ENCODE peak calls at places on chromosomes 7 and 10, in nine cellular contexts. One of them, this sample, is unnamed.

GRCh38 chr7:159205833-159206232 is 61.2 kb upstream of the VIPR2 start:
- DNase-seq in CD4-positive, alpha-beta T cell: no peak
- DNase-seq in HuH-7: no peak
- DNase-seq in T-helper 1 cell: no peak
- DNase-seq in ACHN: no peak
- DNase-seq in choroid plexus epithelial cell: no peak
- DNase-seq in ecto neural progenitor cell: no peak
- DNase-seq in nucleus accumbens: no peak
- DNase-seq in upper lobe of right lung: no peak
- DNase-seq in this sample: no peak

GRCh38 chr10:28928484-28928883 is 251.2 kb downstream of the BAMBI start:
- DNase-seq in CD4-positive, alpha-beta T cell: no peak
- DNase-seq in HuH-7: no peak
- DNase-seq in T-helper 1 cell: no peak
- DNase-seq in ACHN: no peak
- DNase-seq in choroid plexus epithelial cell: peak
- DNase-seq in ecto neural progenitor cell: no peak
- DNase-seq in nucleus accumbens: no peak
- DNase-seq in upper lobe of right lung: no peak
- DNase-seq in this sample: no peak

GRCh38 chr7:21430575-21430954 is 2.7 kb downstream of the SP4 start:
- DNase-seq in CD4-positive, alpha-beta T cell: no peak
- DNase-seq in HuH-7: no peak
- DNase-seq in T-helper 1 cell: no peak
- DNase-seq in ACHN: no peak
- DNase-seq in choroid plexus epithelial cell: no peak
- DNase-seq in ecto neural progenitor cell: no peak
- DNase-seq in nucleus accumbens: no peak
- DNase-seq in upper lobe of right lung: no peak
- DNase-seq in this sample: no peak

GRCh38 chr7:41203542-41203941 is 499.3 kb downstream of the INHBA start:
- DNase-seq in CD4-positive, alpha-beta T cell: no peak
- DNase-seq in HuH-7: no peak
- DNase-seq in T-helper 1 cell: no peak
- DNase-seq in ACHN: no peak
- DNase-seq in choroid plexus epithelial cell: no peak
- DNase-seq in ecto neural progenitor cell: no peak
- DNase-seq in nucleus accumbens: no peak
- DNase-seq in upper lobe of right lung: no peak
- DNase-seq in this sample: no peak

GRCh38 chr10:44860811-44861751 is 50.1 kb upstream of the TMEM72 start:
- DNase-seq in CD4-positive, alpha-beta T cell: no peak
- DNase-seq in HuH-7: no peak
- DNase-seq in T-helper 1 cell: no peak
- DNase-seq in ACHN: no peak
- DNase-seq in choroid plexus epithelial cell: peak
- DNase-seq in ecto neural progenitor cell: peak
- DNase-seq in nucleus accumbens: no peak
- DNase-seq in upper lobe of right lung: no peak
- DNase-seq in this sample: peak

GRCh38 chr10:100984670-100985177 is 2.6 kb downstream of the MRPL43 start:
- DNase-seq in CD4-positive, alpha-beta T cell: no peak
- DNase-seq in HuH-7: no peak
- DNase-seq in T-helper 1 cell: no peak
- DNase-seq in ACHN: no peak
- DNase-seq in choroid plexus epithelial cell: no peak
- DNase-seq in ecto neural progenitor cell: no peak
- DNase-seq in nucleus accumbens: no peak
- DNase-seq in upper lobe of right lung: no peak
- DNase-seq in this sample: no peak

GRCh38 chr10:117736655-117737054 is 194.1 kb downstream of the EMX2 start:
- DNase-seq in CD4-positive, alpha-beta T cell: no peak
- DNase-seq in HuH-7: no peak
- DNase-seq in T-helper 1 cell: no peak
- DNase-seq in ACHN: no peak
- DNase-seq in choroid plexus epithelial cell: no peak
- DNase-seq in ecto neural progenitor cell: no peak
- DNase-seq in nucleus accumbens: no peak
- DNase-seq in upper lobe of right lung: no peak
- DNase-seq in this sample: peak

GRCh38 chr7:94375167-94375566 is 19.5 kb upstream of the COL1A2 start:
- DNase-seq in CD4-positive, alpha-beta T cell: no peak
- DNase-seq in HuH-7: no peak
- DNase-seq in T-helper 1 cell: no peak
- DNase-seq in ACHN: no peak
- DNase-seq in choroid plexus epithelial cell: peak
- DNase-seq in ecto neural progenitor cell: peak
- DNase-seq in nucleus accumbens: no peak
- DNase-seq in upper lobe of right lung: no peak
- DNase-seq in this sample: peak

GRCh38 chr7:158543840-158544239 is 43.8 kb downstream of the PTPRN2 start:
- DNase-seq in CD4-positive, alpha-beta T cell: no peak
- DNase-seq in HuH-7: no peak
- DNase-seq in T-helper 1 cell: no peak
- DNase-seq in ACHN: no peak
- DNase-seq in choroid plexus epithelial cell: no peak
- DNase-seq in ecto neural progenitor cell: no peak
- DNase-seq in nucleus accumbens: no peak
- DNase-seq in upper lobe of right lung: no peak
- DNase-seq in this sample: no peak

GRCh38 chr7:39592586-39592985 is 26.4 kb downstream of the YAE1 start:
- DNase-seq in CD4-positive, alpha-beta T cell: no peak
- DNase-seq in HuH-7: no peak
- DNase-seq in T-helper 1 cell: no peak
- DNase-seq in ACHN: peak
- DNase-seq in choroid plexus epithelial cell: peak
- DNase-seq in ecto neural progenitor cell: no peak
- DNase-seq in nucleus accumbens: no peak
- DNase-seq in upper lobe of right lung: no peak
- DNase-seq in this sample: peak

GRCh38 chr10:69572159-69573055 is 815 bp downstream of the NEUROG3 start:
- DNase-seq in CD4-positive, alpha-beta T cell: no peak
- DNase-seq in HuH-7: no peak
- DNase-seq in T-helper 1 cell: no peak
- DNase-seq in ACHN: no peak
- DNase-seq in choroid plexus epithelial cell: no peak
- DNase-seq in ecto neural progenitor cell: peak
- DNase-seq in nucleus accumbens: no peak
- DNase-seq in upper lobe of right lung: no peak
- DNase-seq in this sample: no peak

GRCh38 chr7:134599371-134599770 is 47.3 kb upstream of the BPGM start:
- DNase-seq in CD4-positive, alpha-beta T cell: no peak
- DNase-seq in HuH-7: no peak
- DNase-seq in T-helper 1 cell: no peak
- DNase-seq in ACHN: no peak
- DNase-seq in choroid plexus epithelial cell: peak
- DNase-seq in ecto neural progenitor cell: no peak
- DNase-seq in nucleus accumbens: peak
- DNase-seq in upper lobe of right lung: no peak
- DNase-seq in this sample: no peak

GRCh38 chr10:16735626-16736025 is 81.6 kb downstream of the RSU1 start:
- DNase-seq in CD4-positive, alpha-beta T cell: no peak
- DNase-seq in HuH-7: no peak
- DNase-seq in T-helper 1 cell: no peak
- DNase-seq in ACHN: no peak
- DNase-seq in choroid plexus epithelial cell: peak
- DNase-seq in ecto neural progenitor cell: no peak
- DNase-seq in nucleus accumbens: no peak
- DNase-seq in upper lobe of right lung: no peak
- DNase-seq in this sample: no peak

GRCh38 chr7:4234498-4234855 is 447.6 kb upstream of the FOXK1 start:
- DNase-seq in CD4-positive, alpha-beta T cell: no peak
- DNase-seq in HuH-7: no peak
- DNase-seq in T-helper 1 cell: no peak
- DNase-seq in ACHN: no peak
- DNase-seq in choroid plexus epithelial cell: no peak
- DNase-seq in ecto neural progenitor cell: no peak
- DNase-seq in nucleus accumbens: no peak
- DNase-seq in upper lobe of right lung: no peak
- DNase-seq in this sample: no peak

GRCh38 chr7:76397409-76398183 is 11.9 kb downstream of the SSC4D start:
- DNase-seq in CD4-positive, alpha-beta T cell: peak
- DNase-seq in HuH-7: no peak
- DNase-seq in T-helper 1 cell: peak
- DNase-seq in ACHN: peak
- DNase-seq in choroid plexus epithelial cell: peak
- DNase-seq in ecto neural progenitor cell: peak
- DNase-seq in nucleus accumbens: peak
- DNase-seq in upper lobe of right lung: peak
- DNase-seq in this sample: peak

GRCh38 chr10:43091846-43092245 is 15.0 kb downstream of the RET start:
- DNase-seq in CD4-positive, alpha-beta T cell: no peak
- DNase-seq in HuH-7: no peak
- DNase-seq in T-helper 1 cell: no peak
- DNase-seq in ACHN: no peak
- DNase-seq in choroid plexus epithelial cell: no peak
- DNase-seq in ecto neural progenitor cell: no peak
- DNase-seq in nucleus accumbens: no peak
- DNase-seq in upper lobe of right lung: no peak
- DNase-seq in this sample: no peak

GRCh38 chr10:29837586-29837985 is 202.8 kb upstream of the SVIL start:
- DNase-seq in CD4-positive, alpha-beta T cell: no peak
- DNase-seq in HuH-7: no peak
- DNase-seq in T-helper 1 cell: no peak
- DNase-seq in ACHN: no peak
- DNase-seq in choroid plexus epithelial cell: no peak
- DNase-seq in ecto neural progenitor cell: no peak
- DNase-seq in nucleus accumbens: no peak
- DNase-seq in upper lobe of right lung: no peak
- DNase-seq in this sample: no peak

GRCh38 chr7:35558841-35559240 is 136.1 kb downstream of the HERPUD2 start:
- DNase-seq in CD4-positive, alpha-beta T cell: no peak
- DNase-seq in HuH-7: no peak
- DNase-seq in T-helper 1 cell: no peak
- DNase-seq in ACHN: no peak
- DNase-seq in choroid plexus epithelial cell: no peak
- DNase-seq in ecto neural progenitor cell: no peak
- DNase-seq in nucleus accumbens: no peak
- DNase-seq in upper lobe of right lung: no peak
- DNase-seq in this sample: no peak

GRCh38 chr10:122388287-122388997 is 13.9 kb downstream of the PLEKHA1 start:
- DNase-seq in CD4-positive, alpha-beta T cell: no peak
- DNase-seq in HuH-7: no peak
- DNase-seq in T-helper 1 cell: no peak
- DNase-seq in ACHN: no peak
- DNase-seq in choroid plexus epithelial cell: no peak
- DNase-seq in ecto neural progenitor cell: no peak
- DNase-seq in nucleus accumbens: no peak
- DNase-seq in upper lobe of right lung: no peak
- DNase-seq in this sample: no peak

GRCh38 chr10:71302451-71302850 is 16.6 kb upstream of the SLC29A3 start:
- DNase-seq in CD4-positive, alpha-beta T cell: no peak
- DNase-seq in HuH-7: no peak
- DNase-seq in T-helper 1 cell: no peak
- DNase-seq in ACHN: no peak
- DNase-seq in choroid plexus epithelial cell: no peak
- DNase-seq in ecto neural progenitor cell: no peak
- DNase-seq in nucleus accumbens: no peak
- DNase-seq in upper lobe of right lung: no peak
- DNase-seq in this sample: no peak

GRCh38 chr10:109205929-109206585 is 717.3 kb downstream of the XPNPEP1 start:
- DNase-seq in CD4-positive, alpha-beta T cell: no peak
- DNase-seq in HuH-7: no peak
- DNase-seq in T-helper 1 cell: no peak
- DNase-seq in ACHN: peak
- DNase-seq in choroid plexus epithelial cell: peak
- DNase-seq in ecto neural progenitor cell: no peak
- DNase-seq in nucleus accumbens: no peak
- DNase-seq in upper lobe of right lung: no peak
- DNase-seq in this sample: peak

GRCh38 chr7:77265666-77266065 is 66.0 kb upstream of the FGL2 start:
- DNase-seq in CD4-positive, alpha-beta T cell: no peak
- DNase-seq in HuH-7: no peak
- DNase-seq in T-helper 1 cell: no peak
- DNase-seq in ACHN: no peak
- DNase-seq in choroid plexus epithelial cell: no peak
- DNase-seq in ecto neural progenitor cell: no peak
- DNase-seq in nucleus accumbens: no peak
- DNase-seq in upper lobe of right lung: no peak
- DNase-seq in this sample: no peak

GRCh38 chr7:107878636-107879035 is 12.3 kb upstream of the DLD start:
- DNase-seq in CD4-positive, alpha-beta T cell: no peak
- DNase-seq in HuH-7: no peak
- DNase-seq in T-helper 1 cell: no peak
- DNase-seq in ACHN: no peak
- DNase-seq in choroid plexus epithelial cell: no peak
- DNase-seq in ecto neural progenitor cell: no peak
- DNase-seq in nucleus accumbens: no peak
- DNase-seq in upper lobe of right lung: no peak
- DNase-seq in this sample: no peak

GRCh38 chr7:84274029-84274638 is 79.5 kb upstream of the SEMA3A start:
- DNase-seq in CD4-positive, alpha-beta T cell: no peak
- DNase-seq in HuH-7: no peak
- DNase-seq in T-helper 1 cell: no peak
- DNase-seq in ACHN: no peak
- DNase-seq in choroid plexus epithelial cell: peak
- DNase-seq in ecto neural progenitor cell: no peak
- DNase-seq in nucleus accumbens: no peak
- DNase-seq in upper lobe of right lung: no peak
- DNase-seq in this sample: peak

GRCh38 chr10:47136866-47137265 is 163.1 kb upstream of the GDF10 start:
- DNase-seq in CD4-positive, alpha-beta T cell: no peak
- DNase-seq in HuH-7: no peak
- DNase-seq in T-helper 1 cell: no peak
- DNase-seq in ACHN: no peak
- DNase-seq in choroid plexus epithelial cell: peak
- DNase-seq in ecto neural progenitor cell: no peak
- DNase-seq in nucleus accumbens: peak
- DNase-seq in upper lobe of right lung: no peak
- DNase-seq in this sample: no peak

GRCh38 chr10:42997151-42997848 is 79.6 kb upstream of the RET start:
- DNase-seq in CD4-positive, alpha-beta T cell: no peak
- DNase-seq in HuH-7: no peak
- DNase-seq in T-helper 1 cell: no peak
- DNase-seq in ACHN: no peak
- DNase-seq in choroid plexus epithelial cell: no peak
- DNase-seq in ecto neural progenitor cell: no peak
- DNase-seq in nucleus accumbens: no peak
- DNase-seq in upper lobe of right lung: no peak
- DNase-seq in this sample: no peak

GRCh38 chr10:8183241-8183704 is 128.8 kb downstream of the GATA3 start:
- DNase-seq in CD4-positive, alpha-beta T cell: peak
- DNase-seq in HuH-7: no peak
- DNase-seq in T-helper 1 cell: peak
- DNase-seq in ACHN: no peak
- DNase-seq in choroid plexus epithelial cell: peak
- DNase-seq in ecto neural progenitor cell: no peak
- DNase-seq in nucleus accumbens: no peak
- DNase-seq in upper lobe of right lung: no peak
- DNase-seq in this sample: peak

GRCh38 chr10:65719790-65720189 is 1206.0 kb upstream of the LRRTM3 start:
- DNase-seq in CD4-positive, alpha-beta T cell: no peak
- DNase-seq in HuH-7: no peak
- DNase-seq in T-helper 1 cell: no peak
- DNase-seq in ACHN: no peak
- DNase-seq in choroid plexus epithelial cell: no peak
- DNase-seq in ecto neural progenitor cell: no peak
- DNase-seq in nucleus accumbens: no peak
- DNase-seq in upper lobe of right lung: no peak
- DNase-seq in this sample: no peak

This sample was measured in astrocyte of the hippocampus.